ENCODE peak calls at places on chromosome 18, in seven cellular contexts. C is CD8-positive, alpha-beta T cell; Z is HCT116; P is lung; G is tibial artery; N is psoas muscle; A is OCI-LY7. Q is an unnamed sample. For H3K36me3, the result is how much of the 10 kb centered on the place peaks cover.

GRCh38 chr18:44098551-44099098 is 582.1 kb upstream of the SETBP1 start:
- DNase-seq in C (no peak), Z (no peak), P (no peak), G (no peak), N (no peak), A (no peak), Q (no peak)

GRCh38 chr18:75377975-75378673 is 49.4 kb downstream of the SMIM21 start:
- DNase-seq in C (no peak), Z (no peak), P (no peak), G (no peak), N (no peak), A (no peak), Q (no peak)

GRCh38 chr18:75088021-75088506 is 120.9 kb downstream of the PTGR3 start:
- DNase-seq in C (no peak), Z (no peak), P (no peak), G (no peak), N (no peak), A (no peak), Q (no peak)

GRCh38 chr18:5424903-5425302 is 118.9 kb downstream of the EPB41L3 start:
- DNase-seq in C (no peak), Z (no peak), P (no peak), G (no peak), N (no peak), A (peak), Q (no peak)

GRCh38 chr18:13359195-13359594 is 140.6 kb downstream of the LDLRAD4 start:
- DNase-seq in C (no peak), Z (no peak), P (no peak), G (no peak), N (no peak), A (peak), Q (no peak)

GRCh38 chr18:50307738-50308470 is 20.4 kb upstream of the CXXC1 start:
- DNase-seq in C (peak), Z (no peak), P (peak), G (peak), N (peak), A (peak), Q (peak)

GRCh38 chr18:57429607-57430165 is 5.5 kb upstream of the ONECUT2 start:
- DNase-seq in C (no peak), Z (no peak), P (no peak), G (no peak), N (no peak), A (no peak), Q (no peak)

GRCh38 chr18:21163647-21164625 is 52.3 kb upstream of the ROCK1 start:
- DNase-seq in C (no peak), Z (no peak), P (peak), G (peak), N (no peak), A (no peak), Q (no peak)

GRCh38 chr18:58140366-58141325 is 96.6 kb downstream of the NEDD4L start:
- DNase-seq in C (no peak), Z (no peak), P (no peak), G (no peak), N (no peak), A (no peak), Q (no peak)

GRCh38 chr18:50847192-50847591 is 27.4 kb upstream of the MRO start:
- DNase-seq in C (no peak), Z (no peak), P (no peak), G (no peak), N (no peak), A (no peak), Q (no peak)

GRCh38 chr18:36485772-36486171 is 188.3 kb downstream of the FHOD3 start:
- DNase-seq in C (no peak), Z (no peak), P (no peak), G (no peak), N (no peak), A (no peak), Q (no peak)

GRCh38 chr18:69757733-69758132 is 189.9 kb downstream of the CD226 start:
- DNase-seq in C (no peak), Z (no peak), P (no peak), G (no peak), N (no peak), A (no peak), Q (no peak)

GRCh38 chr18:45248240-45248903 is 366.9 kb upstream of the SLC14A2 start:
- DNase-seq in C (no peak), Z (no peak), P (no peak), G (peak), N (no peak), A (no peak), Q (no peak)

GRCh38 chr18:57122906-57123510 is 23.9 kb upstream of the BOD1L2 start:
- DNase-seq in C (no peak), Z (no peak), P (no peak), G (no peak), N (no peak), A (no peak), Q (no peak)

GRCh38 chr18:5015213-5015612 is 181.8 kb downstream of the AKAIN1 start:
- DNase-seq in C (no peak), Z (no peak), P (no peak), G (no peak), N (no peak), A (no peak), Q (no peak)

GRCh38 chr18:14747513-14748474 is at the start of gene ANKRD30B:
- DNase-seq in C (no peak), Z (no peak), P (no peak), G (no peak), N (no peak), A (no peak), Q (no peak)

GRCh38 chr18:5388896-5389295 is 93.4 kb upstream of the ZBTB14 start:
- DNase-seq in C (no peak), Z (no peak), P (no peak), G (no peak), N (no peak), A (no peak), Q (no peak)

GRCh38 chr18:2402084-2402483 is 169.2 kb downstream of the METTL4 start:
- DNase-seq in C (no peak), Z (no peak), P (no peak), G (no peak), N (no peak), A (no peak), Q (no peak)

GRCh38 chr18:56314396-56314795 is 324.0 kb downstream of the TXNL1 start:
- DNase-seq in C (no peak), Z (no peak), P (no peak), G (no peak), N (no peak), A (no peak), Q (no peak)

GRCh38 chr18:77899972-77900754 is 650.5 kb downstream of the GALR1 start:
- DNase-seq in C (peak), Z (no peak), P (no peak), G (no peak), N (no peak), A (no peak), Q (no peak)

GRCh38 chr18:70037453-70038061 is 89.9 kb upstream of the CD226 start:
- DNase-seq in C (no peak), Z (no peak), P (no peak), G (no peak), N (no peak), A (no peak), Q (no peak)

GRCh38 chr18:13576598-13576997 is 149.8 kb downstream of the FAM210A start:
- DNase-seq in C (no peak), Z (no peak), P (no peak), G (no peak), N (no peak), A (no peak), Q (no peak)

GRCh38 chr18:27363918-27364317 is 178.8 kb upstream of the CHST9 start:
- DNase-seq in C (no peak), Z (no peak), P (no peak), G (no peak), N (no peak), A (peak), Q (no peak)

GRCh38 chr18:58970943-58971799 is 106.5 kb downstream of the ZNF532 start:
- DNase-seq in C (no peak), Z (no peak), P (no peak), G (no peak), N (no peak), A (no peak), Q (no peak)

GRCh38 chr18:22489694-22490093 is 72.0 kb upstream of the CTAGE1 start:
- DNase-seq in C (no peak), Z (no peak), P (no peak), G (no peak), N (no peak), A (no peak), Q (no peak)

GRCh38 chr18:46324556-46324955 is 220.4 kb downstream of the HAUS1 start:
- DNase-seq in C (peak), Z (peak), P (no peak), G (no peak), N (no peak), A (peak), Q (no peak)

GRCh38 chr18:72235422-72235821 is 308.7 kb downstream of the CBLN2 start:
- DNase-seq in C (no peak), Z (no peak), P (no peak), G (no peak), N (no peak), A (no peak), Q (no peak)

GRCh38 chr18:44793186-44793585 is 112.5 kb downstream of the SETBP1 start:
- DNase-seq in C (no peak), Z (no peak), P (no peak), G (no peak), N (no peak), A (no peak), Q (no peak)

DNA sequence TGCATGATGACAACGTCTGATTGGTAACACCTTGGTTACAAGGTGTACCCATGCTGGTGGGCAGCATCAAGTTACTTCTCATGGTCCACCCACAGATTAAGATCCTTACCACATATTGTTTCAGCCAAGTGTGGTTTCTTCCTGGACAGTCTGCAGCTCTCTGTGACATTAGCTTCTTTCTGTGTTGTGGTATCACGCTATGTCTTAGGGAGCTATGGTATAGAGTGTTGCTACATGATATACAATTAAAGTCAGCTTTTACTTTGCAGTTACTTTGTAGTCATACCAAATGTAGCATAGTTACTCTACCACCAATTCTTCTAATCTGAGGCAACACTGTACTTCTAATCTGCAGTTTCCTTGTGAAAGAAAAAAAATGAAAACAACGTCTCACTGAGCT is 48.8 kb downstream of the ZCCHC2 start:
- DNase-seq in C (no peak), Z (no peak), P (no peak), G (no peak), N (no peak), A (no peak), Q (no peak)
- H3K36me3 ChIP-seq in C (under half), Z (under half), P (under half), G (half or more), N (half or more), A (half or more), Q (half or more)

GRCh38 chr18:63073481-63073880 is 246.1 kb downstream of the BCL2 start:
- DNase-seq in C (no peak), Z (no peak), P (no peak), G (no peak), N (no peak), A (peak), Q (no peak)
- TF ChIP-seq CTCF in C (no peak), Z (no peak), P (no peak), G (no peak), N (no peak), A (peak), Q (no peak)

DNA sequence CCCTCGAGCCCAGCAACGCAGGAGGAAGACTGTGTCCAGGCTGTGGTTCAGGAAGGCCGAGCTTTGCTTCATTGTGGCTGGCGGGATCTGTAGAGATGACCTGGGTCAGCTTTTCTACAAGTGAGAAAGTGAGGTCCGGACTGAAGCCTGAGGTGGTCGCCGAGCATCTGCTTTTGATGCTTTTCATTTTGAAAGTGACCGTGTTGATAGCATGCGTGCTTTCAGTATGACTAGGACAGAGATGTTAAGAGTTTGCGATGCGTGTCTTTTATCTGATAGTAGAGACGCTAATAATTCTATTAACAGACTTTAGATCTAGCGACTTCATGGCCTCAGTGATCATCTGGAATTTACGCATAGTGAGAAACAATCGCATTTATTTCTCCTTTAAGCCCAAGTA is 28.1 kb downstream of the CTDP1 start:
- DNase-seq in C (no peak), Z (no peak), P (no peak), G (no peak), N (no peak), A (no peak), Q (no peak)
- H3K36me3 ChIP-seq in C (under half), Z (under half), P (under half), G (half or more), N (half or more), A (under half), Q (under half)

DNA sequence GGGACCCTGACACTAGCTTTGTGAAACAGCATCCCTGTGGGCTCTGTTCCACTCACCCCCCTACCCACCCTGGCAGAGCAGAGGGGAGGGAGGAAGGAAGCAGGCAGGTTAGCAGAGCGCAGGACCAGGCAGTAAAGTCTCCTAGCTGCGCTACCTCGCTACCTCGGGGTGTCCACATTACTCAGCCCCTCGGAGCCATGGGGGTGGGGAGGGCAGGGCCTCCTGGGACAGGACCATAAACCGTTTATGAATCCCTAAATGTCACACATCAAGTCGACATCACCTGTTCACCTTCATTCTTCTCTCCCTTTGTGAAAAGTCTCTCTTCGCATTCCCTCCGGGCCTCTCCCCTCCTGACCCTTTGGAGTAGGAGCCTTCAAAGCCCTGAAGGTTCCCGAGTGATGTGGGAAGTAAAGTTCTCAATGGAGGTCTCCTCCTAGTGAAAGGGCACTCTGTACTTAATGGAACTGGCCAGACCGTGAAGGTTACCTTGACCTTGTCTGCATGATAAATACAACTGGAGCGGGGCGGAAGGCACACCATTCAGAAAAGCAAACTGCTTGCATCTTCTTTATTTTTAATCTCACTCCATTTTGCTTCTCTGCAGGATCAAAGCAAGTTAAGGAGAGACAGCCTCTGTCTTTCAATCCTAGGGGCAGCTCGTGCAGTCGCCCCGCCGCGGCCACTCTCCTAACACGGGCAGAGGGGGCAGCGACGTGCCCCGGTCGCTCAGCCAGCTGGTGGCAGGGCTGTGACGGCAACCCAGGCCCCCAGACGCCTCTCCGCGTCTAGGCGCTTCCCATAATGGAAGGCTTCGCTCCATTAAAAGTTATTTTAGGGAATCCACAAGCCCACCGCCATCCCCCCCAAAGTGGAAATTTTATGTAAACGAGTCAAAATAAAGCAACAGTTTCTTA is 23.8 kb upstream of the SMAD7 start:
- DNase-seq in C (no peak), Z (no peak), P (no peak), G (no peak), N (no peak), A (no peak), Q (no peak)
- TF ChIP-seq CTCF in C (no peak), Z (peak), P (no peak), G (no peak), N (no peak), A (no peak), Q (no peak)

GRCh38 chr18:24443870-24444269 is 16.6 kb upstream of the HRH4 start:
- DNase-seq in C (no peak), Z (no peak), P (no peak), G (no peak), N (no peak), A (no peak), Q (no peak)
- H3K36me3 ChIP-seq in C (under half), Z (under half), P (under half), G (half or more), N (half or more), A (under half), Q (under half)

GRCh38 chr18:10006261-10006903 is 92.6 kb downstream of the VAPA start:
- DNase-seq in C (no peak), Z (no peak), P (no peak), G (no peak), N (no peak), A (peak), Q (no peak)
- TF ChIP-seq CTCF in C (no peak), Z (no peak), P (no peak), G (peak), N (peak), A (peak), Q (peak)

DNA sequence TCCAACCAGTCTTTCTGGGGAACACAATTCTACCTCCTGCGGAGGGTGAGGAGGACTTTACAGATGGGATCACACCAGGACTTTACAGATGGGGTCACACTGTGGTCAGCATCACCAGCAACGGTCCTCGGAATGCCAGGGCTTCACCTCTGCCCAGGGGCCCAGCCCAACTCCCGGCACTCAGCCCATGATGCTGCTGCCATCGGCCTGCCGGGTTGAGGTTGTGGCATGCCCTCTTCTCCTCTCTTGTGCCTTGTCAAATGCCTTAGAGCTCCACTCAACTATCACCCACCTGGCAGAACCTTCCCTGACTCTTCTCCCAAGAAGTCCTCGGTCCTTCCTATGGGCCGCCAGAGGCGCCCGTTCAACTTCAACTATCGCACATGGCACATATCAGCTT is 166.7 kb downstream of the CTIF start:
- DNase-seq in C (no peak), Z (no peak), P (no peak), G (no peak), N (no peak), A (no peak), Q (no peak)
- H3K36me3 ChIP-seq in C (under half), Z (under half), P (under half), G (under half), N (under half), A (under half), Q (under half)

GRCh38 chr18:10190564-10190963 is 263.9 kb upstream of the APCDD1 start:
- DNase-seq in C (no peak), Z (no peak), P (no peak), G (no peak), N (no peak), A (no peak), Q (no peak)
- TF ChIP-seq CTCF in C (no peak), Z (no peak), P (no peak), G (no peak), N (no peak), A (no peak), Q (no peak)

DNA sequence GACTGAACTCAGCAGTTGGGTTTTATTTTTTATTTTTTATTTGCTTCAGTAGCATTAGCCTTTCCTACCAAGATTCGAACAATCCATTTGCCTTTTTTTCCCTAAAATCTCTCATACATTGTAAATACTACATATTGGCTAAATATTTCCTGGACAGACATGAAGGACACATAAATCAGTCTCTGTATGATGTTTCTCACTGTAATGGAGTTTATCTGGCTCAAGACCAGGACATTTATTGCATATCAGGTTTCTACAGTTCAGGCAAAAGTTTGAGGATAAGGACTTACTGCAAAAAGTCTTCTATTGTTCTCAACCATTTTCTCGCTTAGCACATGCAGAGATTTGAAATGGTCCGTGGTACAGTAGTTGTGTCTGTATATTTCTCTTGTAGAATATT is 3.3 kb downstream of the CLUL1 start:
- DNase-seq in C (no peak), Z (no peak), P (no peak), G (no peak), N (no peak), A (no peak), Q (no peak)
- H3K36me3 ChIP-seq in C (under half), Z (under half), P (under half), G (under half), N (under half), A (under half), Q (under half)

Q was measured in esophagus squamous epithelium.